ENCODE peak calls at places on chromosomes 11 and 22, in eight cellular contexts. K is brain microvascular endothelial cell; V is adrenal gland; F is heart left ventricle; H is CD8-positive, alpha-beta T cell; P is PC-3; C is fibroblast of villous mesenchyme; R is HCT116. N is an unnamed sample.
A peak's percentile ranks its signal among the peaks of the same experiment; 100 is the strongest.

GRCh38 chr22:43263645-43264514 is 76.9 kb upstream of the TTLL12 start:
- DNase-seq in V (peak; percentile 49), H (peak; percentile 92), P (no peak), C (peak; percentile 94), R (peak; percentile 48), K (peak; percentile 96), F (peak; percentile 56), N (peak; percentile 55)

GRCh38 chr11:35412285-35412684 is 7.1 kb downstream of the SLC1A2 start:
- DNase-seq in C (no peak), K (no peak), H (no peak), P (peak; percentile 32), V (no peak), F (no peak), R (no peak), N (peak; percentile 26)

GRCh38 chr11:123653997-123654565 is 343 bp downstream of the SCN3B start:
- DNase-seq in K (peak; percentile 31), H (no peak), F (peak; percentile 59), P (peak; percentile 16), C (peak; percentile 51), V (peak; percentile 37), R (no peak), N (peak; percentile 18)

GRCh38 chr11:13337986-13338436 is 60.4 kb downstream of the BMAL1 start:
- DNase-seq in F (no peak), P (no peak), K (peak; percentile 66), H (no peak), R (no peak), V (no peak), C (peak; percentile 76), N (peak; percentile 64)

GRCh38 chr11:19786644-19787043 is 74.0 kb downstream of the NAV2 start:
- DNase-seq in H (no peak), K (no peak), C (no peak), P (no peak), V (no peak), F (no peak), R (no peak), N (no peak)

GRCh38 chr22:48241658-48242057 is 1479.2 kb downstream of the TBC1D22A start:
- DNase-seq in K (no peak), C (no peak), P (no peak), R (no peak), V (no peak), F (no peak), H (no peak), N (no peak)

GRCh38 chr11:43784301-43784700 is 96.3 kb upstream of the ALKBH3 start:
- DNase-seq in R (no peak), V (no peak), H (no peak), F (no peak), K (no peak), P (no peak), C (no peak), N (no peak)

GRCh38 chr11:134696455-134696854 is 284.4 kb upstream of the B3GAT1 start:
- DNase-seq in C (no peak), K (no peak), R (no peak), F (no peak), P (no peak), V (no peak), H (no peak), N (no peak)

GRCh38 chr11:28797536-28797935 is 689.3 kb downstream of the METTL15 start:
- DNase-seq in K (no peak), F (no peak), H (no peak), P (no peak), R (no peak), C (no peak), V (no peak), N (no peak)

GRCh38 chr11:40132881-40133280 is 1326.6 kb downstream of the LRRC4C start:
- DNase-seq in H (no peak), C (no peak), F (no peak), K (no peak), R (no peak), P (no peak), V (no peak), N (no peak)

GRCh38 chr11:2290351-2290841 is 11.3 kb downstream of the C11orf21 start:
- DNase-seq in C (no peak), F (no peak), R (no peak), K (no peak), P (peak; percentile 3), H (no peak), V (no peak), N (no peak)

GRCh38 chr11:75099635-75100034 is 3.0 kb upstream of the OR2AT4 start:
- DNase-seq in K (no peak), C (no peak), R (no peak), P (no peak), F (no peak), V (no peak), H (no peak), N (no peak)

GRCh38 chr11:7348432-7349298 is 97.0 kb downstream of the SYT9 start:
- DNase-seq in C (peak; percentile 55), H (no peak), V (no peak), K (no peak), R (no peak), F (no peak), P (peak; percentile 14), N (peak; percentile 2)

GRCh38 chr11:105202422-105202821 is 62.9 kb upstream of the CARD18 start:
- DNase-seq in R (no peak), F (no peak), H (no peak), P (no peak), V (no peak), C (no peak), K (no peak), N (no peak)

GRCh38 chr11:105202844-105203548 is 63.4 kb upstream of the CARD18 start:
- DNase-seq in H (no peak), R (peak; percentile 36), V (no peak), K (no peak), C (no peak), P (peak; percentile 70), F (no peak), N (peak; percentile 20)

GRCh38 chr11:105206633-105207032 is 67.1 kb upstream of the CARD18 start:
- DNase-seq in V (no peak), P (peak; percentile 77), H (no peak), F (no peak), C (peak; percentile 39), R (no peak), K (no peak), N (no peak)

DNA sequence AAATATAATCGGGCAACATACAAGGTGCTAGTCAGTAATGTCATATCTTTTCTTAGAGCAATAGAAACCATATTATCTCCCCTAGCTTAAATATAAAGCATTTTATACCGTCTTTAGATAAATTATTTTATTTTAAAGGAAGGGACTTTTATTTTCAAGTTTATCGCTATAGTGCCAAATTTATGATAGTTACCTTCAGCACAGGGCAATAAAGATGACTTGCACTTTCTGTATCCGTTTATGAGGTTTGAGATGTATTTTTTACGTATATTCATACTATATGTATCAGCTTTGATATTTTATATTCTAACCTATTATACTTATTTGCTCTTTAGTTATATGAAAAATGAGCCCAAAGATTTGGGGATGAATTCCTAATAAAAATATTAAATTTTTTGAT is 61.6 kb upstream of the CARD18 start:
- DNase-seq in C (no peak), P (no peak), F (no peak), K (no peak), H (no peak), V (no peak), R (no peak), N (no peak)
- H3K4me3 ChIP-seq in C (no peak overlapping the region), P (no peak overlapping the region), F (no peak overlapping the region), K (no peak overlapping the region), H (no peak overlapping the region), V (no peak overlapping the region), R (no peak overlapping the region), N (no peak overlapping the region)

GRCh38 chr11:64100345-64100744 is 64.6 kb downstream of the FLRT1 start:
- DNase-seq in K (no peak), C (no peak), P (no peak), R (no peak), F (no peak), H (no peak), V (no peak), N (no peak)
- TF ChIP-seq CTCF in K (peak; percentile 53), C (peak; percentile 26), P (peak; percentile 16), R (peak; percentile 52), F (no peak), H (no peak), V (no peak), N (no peak)

GRCh38 chr22:39336411-39336810 is 13.4 kb upstream of the SYNGR1 start:
- DNase-seq in R (no peak), P (no peak), K (no peak), F (no peak), C (no peak), V (no peak), H (no peak), N (no peak)

GRCh38 chr22:39327995-39328754 is 8.8 kb upstream of the RPL3 start:
- DNase-seq in C (no peak), V (no peak), P (no peak), H (no peak), R (no peak), F (no peak), K (peak; percentile 22), N (no peak)

GRCh38 chr22:39332441-39333064 is 13.1 kb upstream of the RPL3 start:
- DNase-seq in C (no peak), P (no peak), V (no peak), K (no peak), F (no peak), R (no peak), H (no peak), N (peak; percentile 59)
- H3K4me3 ChIP-seq in C (no peak overlapping the region), P (no peak overlapping the region), V (no peak overlapping the region), K (no peak overlapping the region), F (no peak overlapping the region), R (no peak overlapping the region), H (no peak overlapping the region), N (no peak overlapping the region)

DNA sequence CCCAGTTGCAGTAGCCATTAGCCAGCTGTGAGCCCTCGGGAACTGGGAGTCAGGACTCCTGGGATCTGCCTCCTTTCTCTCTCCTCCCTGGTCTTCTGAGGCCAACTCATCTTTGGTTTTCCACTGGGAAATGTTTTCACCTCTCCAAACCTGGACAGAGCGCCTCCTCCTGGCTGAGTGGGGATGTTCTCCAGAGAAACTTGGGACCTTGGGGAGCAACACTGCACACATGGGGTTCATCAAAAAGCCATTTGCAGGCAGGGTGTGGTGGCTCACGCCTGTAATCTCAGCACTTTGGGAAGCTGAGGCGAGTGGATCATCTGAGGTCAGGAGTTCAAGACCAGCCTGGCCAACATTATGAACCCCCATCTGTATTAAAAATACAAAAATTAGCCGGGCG is 145.4 kb downstream of the NECTIN1 start:
- DNase-seq in V (no peak), P (no peak), C (no peak), R (no peak), H (no peak), F (no peak), K (no peak), N (peak; percentile 12)
- TF ChIP-seq CTCF in V (no peak), P (peak; percentile 56), C (no peak), R (peak; percentile 34), H (no peak), F (no peak), K (peak; percentile 39), N (peak; percentile 20)